ENCODE peak calls at places on chromosomes 12 and 14, in seven cellular contexts. K is psoas muscle, P is tibial nerve, J is neural progenitor cell, L is kidney epithelial cell, Q is NT2/D1, E is tibial artery. X is an unnamed sample.

GRCh38 chr12:67968316-67968715 is 20.9 kb upstream of the IFNG-AS1 start:
- DNase-seq in K (no peak), P (no peak), J (no peak), L (no peak), Q (no peak), E (no peak), X (no peak)

GRCh38 chr12:102388469-102388868 is 91.9 kb downstream of the IGF1 start:
- DNase-seq in K (no peak), P (no peak), J (no peak), L (no peak), Q (no peak), E (no peak), X (no peak)

GRCh38 chr12:80509781-80510556 is 65.9 kb downstream of the PTPRQ start:
- DNase-seq in K (no peak), P (no peak), J (no peak), L (no peak), Q (no peak), E (no peak), X (no peak)

GRCh38 chr12:96416033-96416790 is 16.0 kb upstream of the CDK17 start:
- DNase-seq in K (no peak), P (no peak), J (no peak), L (peak; percentile 48), Q (no peak), E (no peak), X (no peak)

GRCh38 chr12:104643093-104643646 is 186.4 kb downstream of the CHST11 start:
- DNase-seq in K (no peak), P (no peak), J (no peak), L (no peak), Q (no peak), E (no peak), X (no peak)

GRCh38 chr14:32028599-32028998 is 48.5 kb upstream of the ARHGAP5 start:
- DNase-seq in K (no peak), P (no peak), J (no peak), L (peak; percentile 81), Q (no peak), E (no peak), X (no peak)

GRCh38 chr14:102540310-102541028 is 30.9 kb upstream of the ANKRD9 start:
- DNase-seq in K (no peak), P (no peak), J (peak; percentile 23), L (no peak), Q (no peak), E (no peak), X (no peak)

GRCh38 chr14:91228112-91229004 is 16.1 kb downstream of the GPR68 start:
- DNase-seq in K (no peak), P (no peak), J (no peak), L (peak; percentile 74), Q (no peak), E (no peak), X (no peak)

GRCh38 chr12:115257791-115258190 is 573.8 kb upstream of the TBX3 start:
- DNase-seq in K (no peak), P (no peak), J (no peak), L (no peak), Q (no peak), E (no peak), X (no peak)

GRCh38 chr12:101021911-101022388 is 188.1 kb downstream of the SLC5A8 start:
- DNase-seq in K (no peak), P (no peak), J (no peak), L (peak; percentile 86), Q (no peak), E (no peak), X (no peak)

GRCh38 chr14:79373451-79373850 is 837.9 kb downstream of the DIO2 start:
- DNase-seq in K (no peak), P (no peak), J (no peak), L (no peak), Q (no peak), E (no peak), X (no peak)

GRCh38 chr12:124174406-124174805 is 120.5 kb upstream of the RFLNA start:
- DNase-seq in K (no peak), P (no peak), J (no peak), L (no peak), Q (no peak), E (no peak), X (no peak)

GRCh38 chr14:96464136-96464535 is 38.0 kb upstream of the PAPOLA start:
- DNase-seq in K (no peak), P (no peak), J (no peak), L (no peak), Q (no peak), E (no peak), X (no peak)

DNA sequence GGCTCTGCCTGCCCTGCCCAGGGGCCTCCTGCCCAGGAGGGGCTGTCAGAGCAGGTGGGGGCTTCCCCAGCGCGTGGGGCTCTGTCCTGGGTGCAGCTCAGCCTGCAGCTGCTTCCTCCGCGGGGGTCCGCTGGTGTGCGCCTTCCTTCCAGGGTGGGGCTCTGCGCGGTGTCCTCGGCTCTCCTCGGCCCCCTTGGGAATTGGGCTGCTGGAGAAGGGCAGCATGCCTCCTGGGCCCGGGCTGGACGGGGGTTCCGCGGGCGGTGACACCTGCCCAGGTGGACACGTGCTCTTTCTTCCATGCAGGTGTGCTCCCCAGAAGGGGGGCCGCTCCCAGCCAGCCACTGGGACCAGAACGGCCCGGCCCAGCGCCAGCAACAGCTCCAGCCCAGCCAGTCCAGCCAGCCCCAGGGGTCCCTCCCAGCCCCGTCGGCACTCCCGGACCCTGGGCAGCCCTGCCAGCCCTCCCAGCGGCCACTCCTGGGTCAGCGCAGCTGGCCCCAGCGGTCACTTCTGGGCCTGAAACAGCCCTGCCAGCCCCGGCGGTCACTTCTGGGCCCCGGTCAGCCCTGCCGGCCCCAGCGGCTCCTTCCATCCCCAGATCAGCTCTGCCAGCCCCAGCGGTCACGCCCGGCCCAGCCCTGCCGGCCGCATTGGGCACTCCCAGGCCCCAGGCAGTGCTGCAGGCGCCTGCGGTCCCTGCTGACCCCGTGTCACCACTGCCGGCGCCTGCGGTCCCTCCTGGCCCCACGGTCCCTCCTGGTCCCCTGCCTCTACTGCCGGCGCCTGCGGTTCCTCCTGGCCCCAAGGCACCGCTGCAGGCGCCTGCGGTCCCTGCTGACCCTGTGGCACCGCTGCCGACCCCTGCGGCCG is 19.1 kb downstream of the FBRSL1 start:
- DNase-seq in K (no peak), P (no peak), J (no peak), L (no peak), Q (no peak), E (no peak), X (no peak)
- H3K4me3 ChIP-seq in K (no peak overlapping the region), P (no peak overlapping the region), J (no peak overlapping the region), L (no peak overlapping the region), Q (no peak overlapping the region), E (no peak overlapping the region), X (no peak overlapping the region)

DNA sequence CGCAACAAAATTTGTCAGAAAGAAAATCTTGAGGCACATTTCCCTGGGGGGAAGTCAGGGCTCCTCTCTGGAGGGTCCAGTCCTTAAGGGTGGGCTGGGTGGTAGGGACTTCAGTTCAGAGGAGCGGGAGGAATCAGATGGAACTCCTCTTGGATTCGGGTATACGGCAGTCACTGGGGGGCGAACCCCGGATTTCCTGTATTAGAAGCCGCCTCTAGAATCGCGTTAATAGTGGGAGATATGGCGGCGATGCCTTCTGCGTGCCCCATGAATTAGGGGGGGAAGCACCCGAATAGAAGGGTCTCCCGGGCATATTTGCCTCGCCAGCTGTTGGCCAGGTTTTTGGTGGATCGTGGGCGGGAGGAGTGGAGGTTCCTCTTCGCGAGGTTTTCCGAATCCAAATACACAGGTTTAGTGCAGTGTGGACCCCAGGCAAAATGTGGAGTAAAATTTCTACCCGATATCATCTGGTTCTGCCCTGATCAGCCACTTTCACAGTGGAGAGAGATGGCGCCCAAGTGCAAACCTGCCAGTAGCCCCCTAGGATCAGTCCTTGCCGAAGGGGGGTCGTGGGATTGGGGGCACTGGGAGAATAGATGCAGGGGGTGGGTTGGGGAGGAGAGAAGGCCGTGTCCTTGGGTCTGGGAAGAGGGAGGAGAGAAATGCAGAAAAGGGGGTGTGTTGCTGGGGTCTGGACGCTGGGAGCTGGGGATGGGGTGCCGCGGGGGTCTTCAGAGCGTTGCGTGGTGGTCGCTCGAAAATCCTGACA is 637 bp downstream of the MEG3 start:
- DNase-seq in K (no peak), P (no peak), J (no peak), L (no peak), Q (no peak), E (no peak), X (no peak)
- H3K4me3 ChIP-seq in K (peak overlapping the region; percentile 46), P (peak overlapping the region; percentile 39), J (no peak overlapping the region), L (peak overlapping the region; percentile 50), Q (no peak overlapping the region), E (peak overlapping the region; percentile 49), X (peak overlapping the region; percentile 36)

DNA sequence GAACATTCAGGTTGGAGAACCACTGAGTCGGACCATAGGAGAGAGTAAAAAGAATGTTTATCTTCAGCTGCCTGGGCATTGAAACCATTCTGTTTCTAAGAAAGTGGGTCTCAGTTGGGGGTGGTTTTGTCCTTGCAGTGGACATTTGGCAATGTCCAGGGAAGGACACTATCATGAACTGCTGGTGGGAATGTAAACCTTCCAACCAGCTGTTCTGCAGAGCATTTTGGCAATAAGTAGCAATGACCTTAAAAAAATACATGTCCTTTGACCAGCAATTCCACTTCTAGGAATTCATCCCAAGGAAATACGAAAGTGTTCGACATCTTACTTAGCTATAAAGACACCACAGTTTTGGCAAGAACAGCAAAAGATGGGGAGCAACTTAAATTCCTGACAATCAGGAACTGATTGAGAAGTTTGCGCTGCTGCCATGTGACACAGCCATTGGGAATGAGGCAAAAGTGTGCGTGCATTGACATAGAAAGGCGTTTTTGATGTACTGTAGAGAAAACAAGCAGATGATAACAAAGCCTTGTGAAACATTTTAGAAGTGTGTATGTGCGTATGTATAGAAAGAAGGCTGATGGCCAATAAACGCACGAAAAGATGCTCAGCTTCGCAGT is 82.8 kb upstream of the MAP1LC3B2 start:
- DNase-seq in K (no peak), P (no peak), J (no peak), L (no peak), Q (no peak), E (no peak), X (no peak)
- H3K4me3 ChIP-seq in K (no peak overlapping the region), P (no peak overlapping the region), J (no peak overlapping the region), L (no peak overlapping the region), Q (no peak overlapping the region), E (no peak overlapping the region), X (no peak overlapping the region)

GRCh38 chr12:46484396-46485061 is 112.0 kb upstream of the SLC38A2 start:
- DNase-seq in K (no peak), P (no peak), J (no peak), L (no peak), Q (no peak), E (no peak), X (no peak)
- H3K4me3 ChIP-seq in K (no peak overlapping the region), P (no peak overlapping the region), J (no peak overlapping the region), L (no peak overlapping the region), Q (no peak overlapping the region), E (no peak overlapping the region), X (no peak overlapping the region)

GRCh38 chr12:94184995-94185711 is 36.8 kb downstream of the PLXNC1 start:
- DNase-seq in K (no peak), P (no peak), J (no peak), L (no peak), Q (no peak), E (no peak), X (no peak)

GRCh38 chr12:94190623-94191022 is 42.2 kb downstream of the PLXNC1 start:
- DNase-seq in K (no peak), P (no peak), J (no peak), L (no peak), Q (no peak), E (no peak), X (no peak)

GRCh38 chr12:94186461-94187237 is 38.3 kb downstream of the PLXNC1 start:
- DNase-seq in K (peak; percentile 74), P (peak; percentile 56), J (peak; percentile 96), L (peak; percentile 18), Q (no peak), E (peak; percentile 56), X (no peak)

GRCh38 chr12:94185801-94186200 is 37.4 kb downstream of the PLXNC1 start:
- DNase-seq in K (no peak), P (no peak), J (no peak), L (no peak), Q (no peak), E (no peak), X (no peak)

GRCh38 chr12:94187351-94187750 is 39.0 kb downstream of the PLXNC1 start:
- DNase-seq in K (no peak), P (no peak), J (no peak), L (no peak), Q (no peak), E (no peak), X (no peak)
- H3K4me3 ChIP-seq in K (no peak overlapping the region), P (peak overlapping the region; percentile 2), J (peak overlapping the region; percentile 19), L (no peak overlapping the region), Q (no peak overlapping the region), E (peak overlapping the region; percentile 46), X (no peak overlapping the region)

X was measured in WERI-Rb-1.